ENCODE peak calls at places on chromosomes 12 and 14, in five cellular contexts. C is M059J, Z is RKO, X is ACHN, J is amygdala. Q is an unnamed sample.

GRCh38 chr12:556498-556897 is 96.8 kb downstream of the B4GALNT3 start:
- DNase-seq in C (no peak), J (no peak), X (no peak), Z (no peak), Q (no peak)

GRCh38 chr12:12349711-12350665 is at the start of gene MANSC1:
- DNase-seq in C (peak), X (peak), Z (peak), J (no peak), Q (peak)

GRCh38 chr14:106691601-106692291 is 1165.4 kb downstream of the TMEM121 start:
- DNase-seq in J (no peak), C (no peak), Z (peak), X (no peak), Q (no peak)

GRCh38 chr14:101733211-101733610 is 28.3 kb upstream of the PPP2R5C start:
- DNase-seq in Z (peak), X (no peak), J (no peak), C (peak), Q (no peak)

GRCh38 chr14:20184181-20184580 is 6.5 kb upstream of the OR11G2 start:
- DNase-seq in X (no peak), C (peak), J (no peak), Z (no peak), Q (no peak)

GRCh38 chr12:76874491-76875190 is 4.2 kb downstream of the CSRP2 start:
- DNase-seq in J (no peak), X (no peak), C (no peak), Z (no peak), Q (no peak)

GRCh38 chr12:57240069-57240921 is 10.7 kb downstream of the STAC3 start:
- DNase-seq in X (peak), Z (peak), C (peak), J (peak), Q (peak)

GRCh38 chr14:52190532-52190931 is 77.0 kb upstream of the PTGDR start:
- DNase-seq in J (no peak), Z (no peak), X (no peak), C (peak), Q (no peak)

Q was measured in dorsolateral prefrontal cortex.